ENCODE peak calls at places on chromosomes 11 and 22, in nine cellular contexts. C, Z, G, H, W, S, O, L and A are unnamed samples.

GRCh38 chr11:81497202-81497804 is 1236.4 kb downstream of the FAM181B start:
- DNase-seq in O (no peak), L (peak), H (no peak), S (no peak), W (no peak), Z (no peak), G (no peak), C (no peak), A (peak)

GRCh38 chr22:19524170-19525115 is at the start of gene CLDN5:
- DNase-seq in Z (peak), S (no peak), H (peak), G (no peak), W (peak), C (no peak), L (peak), O (no peak), A (peak)

GRCh38 chr22:40404251-40405177 is 34.1 kb downstream of the SGSM3 start:
- DNase-seq in L (no peak), G (no peak), W (no peak), H (no peak), Z (no peak), C (no peak), O (no peak), S (no peak), A (no peak)

GRCh38 chr22:50544078-50544745 is 1.5 kb upstream of the KLHDC7B start:
- DNase-seq in L (peak), H (peak), C (peak), G (peak), Z (no peak), S (peak), W (peak), O (peak), A (peak)

GRCh38 chr11:68682531-68682931 is 1.8 kb upstream of the GAL start:
- DNase-seq in H (peak), O (no peak), C (no peak), G (no peak), S (no peak), W (no peak), Z (no peak), L (no peak), A (no peak)

GRCh38 chr11:35487532-35488078 is 37.8 kb downstream of the PAMR1 start:
- DNase-seq in Z (no peak), L (peak), C (no peak), O (no peak), G (no peak), H (no peak), W (peak), S (no peak), A (peak)

GRCh38 chr11:60454212-60454611 is 1.4 kb upstream of the MS4A1 start:
- DNase-seq in H (no peak), O (no peak), L (no peak), G (no peak), W (no peak), Z (no peak), C (no peak), S (no peak), A (no peak)

GRCh38 chr11:134755535-134755934 is 343.5 kb upstream of the B3GAT1 start:
- DNase-seq in Z (no peak), S (no peak), H (no peak), C (no peak), W (no peak), O (no peak), L (no peak), G (no peak), A (no peak)

GRCh38 chr22:33504941-33505647 is 415.2 kb downstream of the LARGE1 start:
- DNase-seq in O (no peak), C (no peak), S (no peak), W (no peak), G (no peak), L (no peak), Z (no peak), H (no peak), A (no peak)

GRCh38 chr11:65391007-65391406 is 4.6 kb downstream of the FRMD8 start:
- DNase-seq in S (no peak), L (peak), G (no peak), H (no peak), O (no peak), Z (peak), C (no peak), W (peak), A (peak)

GRCh38 chr22:30262917-30263741 is 3.5 kb downstream of the OSM start:
- DNase-seq in C (peak), S (peak), W (peak), H (peak), Z (peak), O (peak), G (peak), L (peak), A (peak)

GRCh38 chr22:33529424-33530113 is 390.7 kb downstream of the LARGE1 start:
- DNase-seq in H (no peak), O (no peak), G (no peak), Z (no peak), S (no peak), L (peak), W (no peak), C (no peak), A (no peak)

GRCh38 chr22:20154602-20155183 is 3.8 kb upstream of the CCDC188 start:
- DNase-seq in S (no peak), G (no peak), W (no peak), O (no peak), H (no peak), C (no peak), L (no peak), Z (no peak), A (no peak)